ENCODE peak calls at places on chromosomes 3 and 15, in five cellular contexts. N is mesenchymal stem cell, T is H9, O is trophoblast cell, W is neuronal stem cell. P is an unnamed sample.

GRCh38 chr3:96070682-96071081 is 743.7 kb upstream of the EPHA6 start:
- DNase-seq in N (no peak), T (no peak), O (no peak), W (no peak), P (no peak)

GRCh38 chr3:71010731-71011455 is 572.6 kb downstream of the FOXP1 start:
- DNase-seq in N (no peak), T (no peak), O (no peak), W (no peak), P (no peak)

GRCh38 chr3:149278911-149279310 is 54.5 kb downstream of the TM4SF18 start:
- DNase-seq in N (peak), T (no peak), O (no peak), W (no peak), P (no peak)

GRCh38 chr15:76149291-76149910 is 89.6 kb downstream of the TMEM266 start:
- DNase-seq in N (peak), T (no peak), O (no peak), W (no peak), P (no peak)

GRCh38 chr3:55481067-55481917 is 5.8 kb downstream of the WNT5A start:
- DNase-seq in N (peak), T (peak), O (no peak), W (peak), P (peak)

GRCh38 chr3:71069797-71070196 is 513.7 kb downstream of the FOXP1 start:
- DNase-seq in N (peak), T (peak), O (peak), W (peak), P (peak)

GRCh38 chr15:76349301-76350070 is 12.9 kb downstream of the ISL2 start:
- DNase-seq in N (no peak), T (no peak), O (no peak), W (no peak), P (no peak)

GRCh38 chr15:96362759-96363678 is 32.5 kb downstream of the NR2F2 start:
- DNase-seq in N (peak), T (peak), O (no peak), W (no peak), P (no peak)

GRCh38 chr3:31219131-31219843 is 313.4 kb upstream of the STT3B start:
- DNase-seq in N (peak), T (no peak), O (no peak), W (no peak), P (no peak)

GRCh38 chr15:79161837-79162508 is 71.4 kb upstream of the RASGRF1 start:
- DNase-seq in N (no peak), T (no peak), O (no peak), W (no peak), P (no peak)

GRCh38 chr3:160951677-160952487 is 153.3 kb downstream of the B3GALNT1 start:
- DNase-seq in N (no peak), T (no peak), O (no peak), W (no peak), P (no peak)

GRCh38 chr15:32029409-32029861 is 880 bp upstream of the CHRNA7 start:
- DNase-seq in N (no peak), T (peak), O (no peak), W (peak), P (no peak)

GRCh38 chr3:120908030-120908802 is at the start of gene STXBP5L:
- DNase-seq in N (peak), T (peak), O (peak), W (peak), P (peak)

GRCh38 chr3:10614160-10614559 is 108.8 kb upstream of the ATP2B2 start:
- DNase-seq in N (no peak), T (no peak), O (no peak), W (no peak), P (no peak)

GRCh38 chr15:57697588-57697987 is 8.9 kb upstream of the POLR2M start:
- DNase-seq in N (peak), T (no peak), O (no peak), W (no peak), P (no peak)

GRCh38 chr3:182238141-182238540 is 526.4 kb downstream of the SOX2 start:
- DNase-seq in N (no peak), T (peak), O (no peak), W (peak), P (no peak)

GRCh38 chr3:16329792-16330061 is 64.7 kb downstream of the OXNAD1 start:
- DNase-seq in N (no peak), T (no peak), O (no peak), W (peak), P (no peak)

GRCh38 chr15:70252936-70253280 is 155.2 kb upstream of the TLE3 start:
- DNase-seq in N (no peak), T (no peak), O (no peak), W (no peak), P (no peak)

GRCh38 chr3:144760831-144761230 is 789.2 kb downstream of the DIPK2A start:
- DNase-seq in N (no peak), T (no peak), O (no peak), W (no peak), P (no peak)

GRCh38 chr3:124033360-124034015 is 41.6 kb upstream of the ROPN1 start:
- DNase-seq in N (peak), T (peak), O (no peak), W (no peak), P (peak)

GRCh38 chr3:14861451-14862302 is 42.9 kb downstream of the FGD5 start:
- DNase-seq in N (no peak), T (no peak), O (no peak), W (no peak), P (no peak)

GRCh38 chr3:15339786-15340215 is 7.4 kb upstream of the SH3BP5 start:
- DNase-seq in N (peak), T (no peak), O (no peak), W (no peak), P (no peak)

GRCh38 chr15:42456539-42456938 is 34.4 kb downstream of the ZNF106 start:
- DNase-seq in N (no peak), T (no peak), O (no peak), W (no peak), P (no peak)

GRCh38 chr3:177633671-177634207 is 436.5 kb upstream of the TBL1XR1 start:
- DNase-seq in N (peak), T (no peak), O (no peak), W (no peak), P (no peak)

GRCh38 chr3:133986302-133986701 is 43.4 kb downstream of the SLCO2A1 start:
- DNase-seq in N (peak), T (no peak), O (no peak), W (no peak), P (no peak)

GRCh38 chr3:38606561-38606960 is 42.9 kb downstream of the SCN5A start:
- DNase-seq in N (no peak), T (no peak), O (no peak), W (no peak), P (no peak)

GRCh38 chr3:110027446-110027845 is 690.1 kb upstream of the DPPA4 start:
- DNase-seq in N (peak), T (no peak), O (no peak), W (no peak), P (no peak)

GRCh38 chr3:66416556-66417304 is 84.1 kb downstream of the LRIG1 start:
- DNase-seq in N (peak), T (no peak), O (no peak), W (no peak), P (no peak)

GRCh38 chr15:40307421-40308165 is at the start of gene PLCB2:
- DNase-seq in N (peak), T (peak), O (no peak), W (no peak), P (no peak)

GRCh38 chr15:59976480-59976879 is 27.6 kb upstream of the FOXB1 start:
- DNase-seq in N (no peak), T (no peak), O (no peak), W (no peak), P (no peak)

GRCh38 chr3:178518660-178519396 is 17.4 kb upstream of the KCNMB2 start:
- DNase-seq in N (peak), T (no peak), O (no peak), W (no peak), P (no peak)

GRCh38 chr3:43053291-43053690 is 52.6 kb downstream of the POMGNT2 start:
- DNase-seq in N (no peak), T (no peak), O (no peak), W (no peak), P (no peak)

GRCh38 chr15:82539690-82540054 is 585 bp downstream of the RPS17 start:
- DNase-seq in N (no peak), T (no peak), O (peak), W (no peak), P (no peak)

GRCh38 chr3:108222813-108223307 is 636 bp upstream of the IFT57 start:
- DNase-seq in N (no peak), T (no peak), O (no peak), W (peak), P (no peak)

GRCh38 chr3:154956815-154957214 is 123.3 kb upstream of the MME start:
- DNase-seq in N (no peak), T (no peak), O (no peak), W (no peak), P (no peak)

GRCh38 chr3:4303187-4304123 is at the start of gene SETMAR:
- DNase-seq in N (peak), T (peak), O (peak), W (peak), P (peak)

GRCh38 chr15:65372787-65373067 is 5.1 kb downstream of the IGDCC3 start:
- DNase-seq in N (no peak), T (no peak), O (no peak), W (no peak), P (no peak)

GRCh38 chr15:65375871-65376552 is 1.8 kb downstream of the IGDCC3 start:
- DNase-seq in N (no peak), T (peak), O (no peak), W (no peak), P (no peak)

GRCh38 chr15:65373163-65373651 is 4.6 kb downstream of the IGDCC3 start:
- DNase-seq in N (no peak), T (peak), O (no peak), W (no peak), P (no peak)

GRCh38 chr15:65374831-65375401 is 2.9 kb downstream of the IGDCC3 start:
- DNase-seq in N (no peak), T (peak), O (no peak), W (no peak), P (no peak)

DNA sequence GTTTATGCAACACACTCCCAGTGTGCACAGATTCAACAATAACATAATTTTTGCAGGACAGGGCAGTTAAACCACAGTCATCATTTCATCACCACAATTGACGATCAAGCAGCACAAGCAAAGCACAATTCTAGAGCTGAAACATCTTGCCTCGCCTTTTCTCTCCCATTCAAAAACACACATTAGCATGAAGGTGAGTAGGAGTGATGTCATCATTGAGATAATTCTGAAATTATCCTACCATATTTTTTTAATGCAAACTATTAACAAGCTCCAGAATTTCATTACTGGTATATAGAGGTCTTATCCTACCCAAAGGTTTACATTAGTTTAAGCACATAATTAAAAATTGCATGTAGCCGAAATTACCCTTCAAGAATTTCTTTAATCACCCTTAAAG is 3.5 kb downstream of the IGDCC3 start:
- DNase-seq in N (no peak), T (no peak), O (no peak), W (no peak), P (no peak)
- H2BK12ac ChIP-seq in N (no peak), T (no peak), O (no peak), W (no peak), P (no peak)

GRCh38 chr3:111928613-111929012 is 50.2 kb upstream of the ABHD10 start:
- DNase-seq in N (no peak), T (no peak), O (no peak), W (no peak), P (no peak)
- H2BK12ac ChIP-seq in N (no peak), T (no peak), O (no peak), W (no peak), P (no peak)

GRCh38 chr3:63437858-63438257 is 159.8 kb downstream of the SYNPR start:
- DNase-seq in N (no peak), T (no peak), O (no peak), W (no peak), P (no peak)
- H2BK12ac ChIP-seq in N (no peak), T (no peak), O (no peak), W (no peak), P (no peak)

GRCh38 chr3:46707601-46708011 is 6.4 kb downstream of the TMIE start:
- DNase-seq in N (no peak), T (no peak), O (no peak), W (no peak), P (no peak)
- H2BK12ac ChIP-seq in N (no peak), T (no peak), O (peak), W (no peak), P (no peak)

GRCh38 chr3:191020730-191021405 is 158.4 kb upstream of the GMNC start:
- DNase-seq in N (no peak), T (no peak), O (no peak), W (no peak), P (no peak)

GRCh38 chr3:191019855-191020254 is 157.4 kb upstream of the GMNC start:
- DNase-seq in N (no peak), T (no peak), O (no peak), W (no peak), P (no peak)
- H2BK12ac ChIP-seq in N (no peak), T (no peak), O (no peak), W (no peak), P (no peak)

P was measured in H1.